ENCODE peak calls at places on chromosomes 1 and 21, in eight cellular contexts. D, N, I, P, A, J, Z and L are unnamed samples.

GRCh38 chr1:180173952-180174351 is 19.3 kb downstream of the QSOX1 start:
- DNase-seq in D (no peak), N (no peak), I (no peak), P (peak; percentile 44), A (no peak), J (peak; percentile 61), Z (no peak), L (no peak)

GRCh38 chr1:65412984-65413375 is 7.5 kb upstream of the LEPR start:
- DNase-seq in D (no peak), N (no peak), I (no peak), P (no peak), A (peak; percentile 72), J (no peak), Z (peak; percentile 58), L (no peak)

GRCh38 chr21:35573472-35574389 is 486.6 kb downstream of the SETD4 start:
- DNase-seq in D (no peak), N (no peak), I (no peak), P (no peak), A (no peak), J (peak; percentile 56), Z (no peak), L (no peak)

GRCh38 chr1:192980856-192981255 is 78.3 kb downstream of the UCHL5 start:
- DNase-seq in D (no peak), N (no peak), I (no peak), P (no peak), A (no peak), J (no peak), Z (no peak), L (peak; percentile 39)

GRCh38 chr1:183194527-183195145 is 8.6 kb downstream of the LAMC2 start:
- DNase-seq in D (no peak), N (no peak), I (no peak), P (no peak), A (no peak), J (no peak), Z (no peak), L (no peak)

GRCh38 chr1:12177156-12177998 is 10.6 kb downstream of the TNFRSF1B start:
- DNase-seq in D (no peak), N (no peak), I (no peak), P (no peak), A (no peak), J (no peak), Z (no peak), L (no peak)

GRCh38 chr21:35244514-35244913 is 195.4 kb upstream of the RUNX1 start:
- DNase-seq in D (no peak), N (no peak), I (no peak), P (no peak), A (no peak), J (peak; percentile 54), Z (no peak), L (peak; percentile 76)

GRCh38 chr1:121546830-121547680 is 362.3 kb downstream of the SRGAP2C start:
- DNase-seq in D (no peak), N (no peak), I (no peak), P (no peak), A (no peak), J (peak; percentile 7), Z (no peak), L (peak; percentile 53)

GRCh38 chr1:198174297-198174696 is 17.5 kb downstream of the NEK7 start:
- DNase-seq in D (no peak), N (no peak), I (no peak), P (no peak), A (no peak), J (no peak), Z (no peak), L (no peak)

GRCh38 chr1:203197625-203198024 is 11.1 kb upstream of the CHI3L1 start:
- DNase-seq in D (no peak), N (peak; percentile 39), I (no peak), P (no peak), A (peak; percentile 57), J (peak; percentile 68), Z (peak; percentile 53), L (no peak)

GRCh38 chr21:40049959-40050290 is 182.7 kb downstream of the PCP4 start:
- DNase-seq in D (no peak), N (no peak), I (no peak), P (no peak), A (no peak), J (no peak), Z (no peak), L (no peak)

GRCh38 chr1:246425139-246425794 is 81.8 kb downstream of the SMYD3 start:
- DNase-seq in D (no peak), N (no peak), I (peak; percentile 49), P (no peak), A (no peak), J (no peak), Z (no peak), L (peak; percentile 97)

GRCh38 chr1:184260382-184260781 is 126.4 kb upstream of the C1orf21 start:
- DNase-seq in D (no peak), N (no peak), I (no peak), P (no peak), A (peak; percentile 38), J (peak; percentile 72), Z (peak; percentile 57), L (peak; percentile 69)

GRCh38 chr21:35423694-35424093 is 374.6 kb upstream of the RUNX1 start:
- DNase-seq in D (no peak), N (no peak), I (no peak), P (no peak), A (no peak), J (peak; percentile 90), Z (peak; percentile 22), L (peak; percentile 41)

GRCh38 chr1:192936313-192937018 is 122.7 kb downstream of the UCHL5 start:
- DNase-seq in D (no peak), N (no peak), I (no peak), P (no peak), A (no peak), J (peak; percentile 72), Z (peak; percentile 1), L (no peak)

GRCh38 chr1:197424467-197424866 is 156.4 kb downstream of the CRB1 start:
- DNase-seq in D (no peak), N (no peak), I (no peak), P (no peak), A (no peak), J (no peak), Z (peak; percentile 5), L (no peak)

DNA sequence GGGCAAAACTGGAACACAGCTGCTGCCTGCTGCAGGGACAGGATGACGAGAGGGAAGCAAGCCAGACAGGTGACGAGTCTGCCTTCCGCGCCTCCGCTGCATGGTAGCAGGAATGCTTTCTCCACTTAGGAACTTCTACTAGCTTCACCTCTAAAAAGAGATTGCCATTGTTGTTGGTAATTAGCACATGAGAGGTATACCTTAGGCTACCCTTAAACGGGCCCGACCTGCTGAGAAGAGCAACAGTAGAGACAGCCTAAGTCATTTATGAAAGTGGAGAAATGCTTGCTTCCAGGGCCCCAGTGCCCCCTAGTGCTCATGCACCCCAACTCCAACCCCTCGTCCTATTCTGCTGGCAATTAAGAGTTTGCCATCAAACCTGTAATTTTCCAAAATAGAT is 96.9 kb upstream of the AKT3 start:
- DNase-seq in D (no peak), N (no peak), I (no peak), P (no peak), A (no peak), J (peak; percentile 24), Z (no peak), L (no peak)
- TF ChIP-seq CTCF in D (peak; percentile 48), N (peak; percentile 34), I (no peak), P (peak; percentile 58), A (peak; percentile 23), J (peak; percentile 36), Z (peak; percentile 33), L (no peak)

GRCh38 chr1:82018319-82018718 is 217.6 kb downstream of the ADGRL2 start:
- DNase-seq in D (no peak), N (no peak), I (no peak), P (no peak), A (no peak), J (no peak), Z (no peak), L (no peak)

GRCh38 chr1:82019512-82019911 is 218.8 kb downstream of the ADGRL2 start:
- DNase-seq in D (no peak), N (no peak), I (no peak), P (no peak), A (no peak), J (no peak), Z (no peak), L (no peak)

GRCh38 chr1:82013702-82014101 is 213.0 kb downstream of the ADGRL2 start:
- DNase-seq in D (no peak), N (no peak), I (no peak), P (no peak), A (no peak), J (peak; percentile 7), Z (no peak), L (no peak)

GRCh38 chr1:82015444-82015843 is 214.7 kb downstream of the ADGRL2 start:
- DNase-seq in D (no peak), N (no peak), I (no peak), P (no peak), A (no peak), J (no peak), Z (no peak), L (no peak)
- TF ChIP-seq CTCF in D (no peak), N (no peak), I (no peak), P (no peak), A (no peak), J (no peak), Z (no peak), L (no peak)

GRCh38 chr1:28535180-28535579 is 17.7 kb upstream of the TRNAU1AP start:
- DNase-seq in D (no peak), N (no peak), I (no peak), P (no peak), A (no peak), J (no peak), Z (no peak), L (no peak)

GRCh38 chr1:28537457-28538199 is 15.3 kb upstream of the TRNAU1AP start:
- DNase-seq in D (no peak), N (no peak), I (no peak), P (no peak), A (no peak), J (no peak), Z (no peak), L (no peak)

GRCh38 chr1:28538286-28538685 is 14.6 kb upstream of the TRNAU1AP start:
- DNase-seq in D (no peak), N (no peak), I (no peak), P (no peak), A (no peak), J (no peak), Z (no peak), L (no peak)

GRCh38 chr1:28545246-28545628 is 7.6 kb upstream of the TRNAU1AP start:
- DNase-seq in D (no peak), N (no peak), I (no peak), P (no peak), A (no peak), J (no peak), Z (no peak), L (no peak)

DNA sequence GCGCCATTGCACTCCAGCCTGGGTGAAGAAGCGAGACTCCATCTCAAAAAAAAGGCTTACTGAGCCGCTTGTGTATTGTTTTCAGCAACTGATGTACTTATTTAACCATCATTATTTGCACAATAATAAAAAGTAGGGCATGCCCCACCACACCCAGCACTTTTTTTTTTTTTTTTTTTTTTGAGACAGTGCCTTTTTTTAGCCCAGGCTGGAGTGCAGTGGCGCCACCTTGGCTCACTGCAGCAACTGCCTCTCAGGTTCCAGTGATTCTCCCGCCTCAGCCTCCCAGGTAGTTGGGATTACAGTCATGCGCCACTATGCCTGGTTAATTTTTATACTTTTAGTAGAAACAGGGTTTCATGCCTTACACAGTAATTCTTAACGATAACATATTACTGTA is 12.2 kb upstream of the TRNAU1AP start:
- DNase-seq in D (no peak), N (no peak), I (no peak), P (no peak), A (no peak), J (no peak), Z (peak; percentile 3), L (peak; percentile 19)
- TF ChIP-seq CTCF in D (no peak), N (peak; percentile 7), I (peak; percentile 7), P (no peak), A (peak; percentile 11), J (peak; percentile 5), Z (no peak), L (peak; percentile 25)

GRCh38 chr1:178564086-178564782 is 51.3 kb downstream of the TEX35 start:
- DNase-seq in D (no peak), N (no peak), I (no peak), P (no peak), A (no peak), J (peak; percentile 46), Z (no peak), L (no peak)
- TF ChIP-seq CTCF in D (no peak), N (no peak), I (no peak), P (no peak), A (no peak), J (no peak), Z (no peak), L (no peak)